ENCODE peak calls at places on chromosomes 12 and 14, in seven cellular contexts. T is epithelial cell of proximal tubule, B is HCT116, Z is fibroblast of lung, H is HFF-Myc, I is fibroblast of pulmonary artery, J is kidney epithelial cell. E is an unnamed sample.

GRCh38 chr12:1189163-1189562 is 198.1 kb downstream of the ERC1 start:
- DNase-seq in B (no peak), Z (no peak), J (no peak), H (no peak), I (no peak), T (no peak), E (no peak)

GRCh38 chr12:104279164-104279563 is 24.4 kb upstream of the EID3 start:
- DNase-seq in T (no peak), Z (peak), I (peak), J (no peak), B (no peak), H (no peak), E (no peak)

GRCh38 chr14:63179383-63179782 is 24.9 kb upstream of the RHOJ start:
- DNase-seq in I (no peak), J (no peak), Z (no peak), T (no peak), B (no peak), H (no peak), E (no peak)

GRCh38 chr14:88792572-88793258 is at the start of gene EML5:
- DNase-seq in H (peak), Z (peak), T (no peak), B (peak), I (peak), J (peak), E (peak)

GRCh38 chr12:30796891-30797371 is 42.2 kb upstream of the CAPRIN2 start:
- DNase-seq in J (no peak), T (no peak), H (no peak), I (peak), Z (peak), B (no peak), E (peak)

GRCh38 chr12:16788888-16789790 is 183.2 kb upstream of the LMO3 start:
- DNase-seq in B (no peak), T (no peak), I (peak), J (no peak), H (no peak), Z (no peak), E (no peak)

GRCh38 chr12:124655317-124656213 is 88.2 kb upstream of the NCOR2 start:
- DNase-seq in J (no peak), Z (peak), I (peak), B (no peak), T (no peak), H (peak), E (no peak)

GRCh38 chr12:22034709-22035506 is 11.1 kb upstream of the CMAS start:
- DNase-seq in B (no peak), I (peak), H (no peak), T (no peak), Z (peak), J (no peak), E (no peak)

GRCh38 chr14:55333785-55334485 is 62.7 kb downstream of the FBXO34 start:
- DNase-seq in J (no peak), B (no peak), H (no peak), Z (peak), T (no peak), I (no peak), E (no peak)

GRCh38 chr14:101591121-101591520 is 29.8 kb downstream of the DIO3 start:
- DNase-seq in I (no peak), B (no peak), J (no peak), T (no peak), H (no peak), Z (peak), E (no peak)

GRCh38 chr12:102061096-102061555 is 665 bp downstream of the WASHC3 start:
- DNase-seq in H (no peak), Z (no peak), T (no peak), B (no peak), I (peak), J (no peak), E (no peak)

GRCh38 chr12:22981711-22982110 is 356.7 kb downstream of the ETNK1 start:
- DNase-seq in B (no peak), I (peak), T (no peak), J (no peak), Z (peak), H (no peak), E (no peak)

GRCh38 chr14:64200170-64200569 is 94.0 kb downstream of the ESR2 start:
- DNase-seq in H (no peak), B (no peak), I (no peak), J (no peak), Z (no peak), T (no peak), E (no peak)

GRCh38 chr14:100883789-100884101 is 19.8 kb downstream of the RTL1 start:
- DNase-seq in I (no peak), J (no peak), H (no peak), T (no peak), Z (no peak), B (no peak), E (no peak)

GRCh38 chr12:11916113-11916512 is 154.6 kb upstream of the BCL2L14 start:
- DNase-seq in H (no peak), B (no peak), J (no peak), T (no peak), I (no peak), Z (no peak), E (no peak)

GRCh38 chr14:92651106-92651792 is 97.2 kb downstream of the LGMN start:
- DNase-seq in T (no peak), Z (no peak), J (no peak), I (no peak), H (no peak), B (no peak), E (no peak)

GRCh38 chr14:22002860-22003284 is 329.3 kb upstream of the OR4E1 start:
- DNase-seq in I (no peak), H (no peak), T (no peak), Z (no peak), J (no peak), B (peak), E (peak)

GRCh38 chr14:89196561-89196960 is 220.5 kb downstream of the FOXN3 start:
- DNase-seq in H (no peak), J (no peak), B (no peak), T (no peak), I (no peak), Z (peak), E (no peak)

GRCh38 chr14:34498684-34499412 is 36.8 kb upstream of the SPTSSA start:
- DNase-seq in T (no peak), J (no peak), I (peak), B (peak), H (peak), Z (peak), E (peak)

GRCh38 chr12:44000309-44000952 is 164.6 kb downstream of the TMEM117 start:
- DNase-seq in I (peak), Z (peak), T (peak), H (peak), J (no peak), B (peak), E (peak)

GRCh38 chr12:108734200-108734906 is 3.0 kb upstream of the CORO1C start:
- DNase-seq in J (peak), I (peak), T (peak), Z (peak), H (peak), B (peak), E (peak)

GRCh38 chr14:100107236-100107635 is 42.0 kb downstream of the EVL start:
- DNase-seq in Z (no peak), B (no peak), H (no peak), I (no peak), T (no peak), J (no peak), E (no peak)

GRCh38 chr12:66127695-66128094 is 2.9 kb downstream of the LLPH start:
- DNase-seq in T (no peak), H (no peak), I (peak), Z (peak), J (no peak), B (no peak), E (no peak)

GRCh38 chr12:76738824-76739579 is 24.9 kb upstream of the ZDHHC17 start:
- DNase-seq in B (no peak), T (no peak), J (no peak), I (no peak), H (no peak), Z (no peak), E (no peak)

GRCh38 chr12:111766608-111767361 is at the start of gene ALDH2:
- DNase-seq in H (no peak), J (no peak), Z (peak), I (peak), T (no peak), B (peak), E (peak)

GRCh38 chr12:115354007-115354452 is 670.1 kb upstream of the TBX3 start:
- DNase-seq in T (peak), I (peak), H (peak), B (peak), Z (peak), J (peak), E (no peak)

GRCh38 chr12:19191089-19191488 is 61.6 kb downstream of the PLEKHA5 start:
- DNase-seq in J (no peak), H (no peak), Z (no peak), T (no peak), I (no peak), B (no peak), E (no peak)

GRCh38 chr12:86623267-86623666 is 367.1 kb upstream of the MGAT4C start:
- DNase-seq in J (no peak), T (no peak), Z (peak), H (no peak), B (no peak), I (peak), E (no peak)

GRCh38 chr12:59689776-59690175 is 93.9 kb downstream of the SLC16A7 start:
- DNase-seq in J (no peak), T (no peak), Z (peak), I (no peak), H (no peak), B (no peak), E (no peak)

GRCh38 chr14:71555654-71556559 is 376.3 kb upstream of the RGS6 start:
- DNase-seq in H (no peak), I (peak), J (no peak), Z (peak), B (no peak), T (peak), E (no peak)

GRCh38 chr12:92398565-92399309 is 253.1 kb upstream of the BTG1 start:
- DNase-seq in J (no peak), B (no peak), I (no peak), Z (no peak), H (no peak), T (no peak), E (no peak)

GRCh38 chr12:4037747-4038312 is 164.6 kb upstream of the PARP11 start:
- DNase-seq in J (no peak), H (no peak), B (no peak), I (peak), T (no peak), Z (peak), E (peak)

GRCh38 chr12:94172973-94173372 is 24.6 kb downstream of the PLXNC1 start:
- DNase-seq in I (peak), B (no peak), Z (peak), H (peak), T (no peak), J (peak), E (no peak)

GRCh38 chr14:32728957-32729356 is 209.7 kb upstream of the NPAS3 start:
- DNase-seq in T (no peak), H (no peak), J (no peak), Z (no peak), I (peak), B (no peak), E (no peak)

GRCh38 chr14:105050551-105050897 is 14.7 kb downstream of the GPR132 start:
- DNase-seq in T (no peak), H (no peak), J (no peak), Z (no peak), I (peak), B (peak), E (peak)

GRCh38 chr14:34069854-34070582 is 119.1 kb upstream of the EGLN3 start:
- DNase-seq in Z (peak), T (no peak), H (no peak), B (no peak), I (no peak), J (no peak), E (no peak)

GRCh38 chr12:75471928-75472865 is 8.4 kb upstream of the GLIPR1 start:
- DNase-seq in J (no peak), I (no peak), H (no peak), B (no peak), T (no peak), Z (no peak), E (no peak)

GRCh38 chr12:49972641-49973360 is at the start of gene AQP6:
- DNase-seq in H (no peak), I (no peak), Z (no peak), J (no peak), T (no peak), B (no peak), E (no peak)

GRCh38 chr14:67331368-67332125 is 28.1 kb downstream of the ATP6V1D start:
- DNase-seq in I (no peak), H (no peak), Z (peak), T (no peak), J (no peak), B (no peak), E (no peak)

GRCh38 chr14:67332468-67332867 is 27.1 kb downstream of the ATP6V1D start:
- DNase-seq in B (no peak), Z (peak), J (no peak), T (no peak), I (no peak), H (no peak), E (no peak)

GRCh38 chr14:67335781-67336180 is 23.8 kb downstream of the ATP6V1D start:
- DNase-seq in J (no peak), T (no peak), B (peak), I (peak), H (no peak), Z (no peak), E (peak)
- TF ChIP-seq CTCF in J (peak), T (peak), B (peak), I (peak), H (peak), Z (peak), E (no peak)

GRCh38 chr14:86652512-86652911 is 1122.6 kb downstream of the FLRT2 start:
- DNase-seq in J (no peak), T (no peak), I (no peak), H (no peak), Z (no peak), B (no peak), E (no peak)

DNA sequence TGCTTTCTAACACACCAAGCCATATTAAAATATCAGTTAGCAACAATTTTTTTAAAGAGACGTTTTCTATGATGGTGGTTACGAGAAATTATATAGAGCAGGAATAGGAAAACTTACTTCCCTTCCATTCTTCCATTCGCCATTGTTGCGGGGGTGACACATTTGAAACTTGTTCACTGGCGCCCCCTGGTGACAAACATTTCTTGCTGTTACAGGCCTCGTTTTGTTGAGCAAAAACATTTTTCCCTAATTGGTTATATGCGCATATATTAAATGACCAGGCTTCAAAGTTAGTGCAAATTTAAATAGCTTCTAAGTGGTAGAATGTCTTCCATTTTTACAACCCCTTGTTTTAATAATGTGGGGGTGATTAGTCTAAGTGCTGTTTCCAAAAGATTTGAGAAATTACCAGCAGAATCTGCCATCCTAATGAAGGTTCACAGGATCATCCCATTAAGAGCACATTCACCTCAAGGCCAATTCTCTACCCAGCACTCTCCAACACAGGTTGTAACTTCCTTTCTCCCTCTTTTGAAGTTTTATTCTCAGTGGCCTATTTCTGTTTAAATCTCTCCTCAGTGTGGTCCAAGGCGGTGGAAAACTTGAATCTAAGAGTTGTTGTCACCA is 1124.7 kb downstream of the FLRT2 start:
- DNase-seq in T (peak), B (peak), Z (peak), H (peak), J (no peak), I (peak), E (peak)
- TF ChIP-seq CTCF in T (peak), B (no peak), Z (peak), H (peak), J (peak), I (peak), E (peak)

GRCh38 chr12:53252349-53252916 is 15.7 kb upstream of the ESPL1 start:
- DNase-seq in H (no peak), T (no peak), I (peak), B (no peak), J (no peak), Z (peak), E (peak)
- TF ChIP-seq CTCF in H (no peak), T (peak), I (peak), B (no peak), J (no peak), Z (no peak), E (no peak)

GRCh38 chr14:102793531-102794328 is 16.5 kb downstream of the TRAF3 start:
- DNase-seq in T (no peak), B (no peak), J (no peak), I (no peak), H (no peak), Z (no peak), E (no peak)

GRCh38 chr14:102799684-102800562 is 22.7 kb downstream of the TRAF3 start:
- DNase-seq in T (no peak), B (no peak), Z (peak), H (peak), I (peak), J (no peak), E (no peak)

GRCh38 chr14:102798926-102799325 is 21.7 kb downstream of the TRAF3 start:
- DNase-seq in H (no peak), Z (no peak), J (no peak), T (no peak), I (no peak), B (no peak), E (no peak)

GRCh38 chr14:102796661-102797190 is 19.5 kb downstream of the TRAF3 start:
- DNase-seq in Z (no peak), I (no peak), J (no peak), H (no peak), T (no peak), B (no peak), E (no peak)

DNA sequence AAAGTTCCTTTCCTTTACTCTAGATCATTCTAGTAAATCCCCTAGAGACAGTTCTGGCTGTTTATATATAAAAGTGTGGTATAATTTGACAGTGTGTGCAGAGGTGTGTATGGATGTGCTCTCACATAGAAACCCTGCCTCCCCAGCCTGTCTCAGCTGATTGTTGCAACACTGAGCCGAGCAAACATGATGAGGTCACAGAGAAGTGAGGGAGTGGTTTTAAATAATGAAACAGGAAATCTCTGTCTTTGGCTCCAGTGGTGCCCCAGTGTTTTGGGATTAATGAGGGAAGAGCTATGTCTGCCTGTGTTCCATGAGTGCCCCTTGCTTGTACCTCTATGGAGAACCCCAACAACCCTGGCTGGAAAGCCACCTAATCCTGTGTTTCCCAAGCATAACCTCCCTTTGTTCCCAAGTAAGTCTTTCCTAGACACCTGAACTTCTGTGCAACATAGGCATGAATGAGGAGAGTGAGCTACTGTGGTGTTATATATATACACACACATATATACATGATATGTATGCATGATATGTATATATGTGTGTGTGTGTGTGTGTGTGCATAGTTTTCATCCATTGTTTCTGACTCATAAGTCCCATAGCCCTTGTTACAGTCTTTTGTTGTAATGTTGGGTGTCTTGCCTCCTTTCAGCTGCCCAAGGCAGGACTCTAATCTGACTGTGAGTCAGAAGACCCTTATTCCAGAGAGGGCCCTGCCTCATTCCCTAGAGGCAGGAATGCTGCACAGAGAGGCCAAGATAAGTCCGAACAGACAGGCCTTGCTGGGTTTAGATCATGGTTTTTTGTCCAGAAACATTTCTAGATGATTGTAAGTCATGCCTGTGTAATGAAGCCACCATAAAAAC is 18.0 kb downstream of the TRAF3 start:
- DNase-seq in I (peak), Z (peak), T (no peak), H (no peak), B (no peak), J (no peak), E (peak)
- TF ChIP-seq CTCF in I (peak), Z (peak), T (peak), H (no peak), B (no peak), J (peak), E (no peak)

GRCh38 chr12:79549531-79550271 is 141.1 kb downstream of the PAWR start:
- DNase-seq in H (no peak), Z (peak), T (no peak), J (no peak), I (peak), B (no peak), E (no peak)
- TF ChIP-seq CTCF in H (no peak), Z (no peak), T (no peak), J (no peak), I (no peak), B (no peak), E (no peak)

DNA sequence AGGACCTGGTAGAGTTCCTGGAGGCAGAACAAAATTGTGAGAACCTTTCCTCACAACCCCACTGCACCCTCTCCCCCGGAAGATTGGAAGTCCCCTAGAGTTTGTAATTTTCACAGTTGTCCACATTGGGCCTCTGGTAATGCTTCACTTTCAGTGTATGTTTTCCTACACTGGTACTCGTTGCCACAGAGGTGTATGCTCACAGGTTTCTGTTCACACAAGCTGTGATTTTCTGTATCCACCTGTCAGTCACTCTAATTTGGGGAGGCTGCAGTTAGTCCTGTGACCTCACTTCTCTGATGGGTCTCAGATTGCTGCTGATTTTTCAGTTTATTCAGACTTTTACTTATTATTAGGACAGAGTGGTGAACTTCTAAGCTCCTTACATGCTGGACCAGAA is 66.4 kb upstream of the BMP4 start:
- DNase-seq in T (no peak), Z (no peak), B (no peak), I (no peak), J (no peak), H (no peak), E (no peak)
- TF ChIP-seq CTCF in T (no peak), Z (no peak), B (no peak), I (no peak), J (no peak), H (no peak), E (no peak)